ENCODE peak calls at places on chromosomes 1 and 21, in ten cellular contexts. S is lower lobe of right lung, J is Caco-2, Z is fibroblast of mammary gland, G is heart right ventricle, X is GM12878, O is astrocyte of the spinal cord, Y is osteocyte, K is fibroblast of the aortic adventitia, W is cardiac fibroblast. U is an unnamed sample.

GRCh38 chr21:38902608-38903445 is 97.1 kb downstream of the ETS2 start:
- DNase-seq in S (no peak), J (no peak), Z (no peak), G (no peak), X (no peak), O (no peak), Y (no peak), K (peak), W (no peak), U (no peak)

GRCh38 chr1:155978973-155979429 is 654 bp upstream of the ARHGEF2 start:
- DNase-seq in S (no peak), J (peak), Z (peak), G (no peak), X (no peak), O (no peak), Y (no peak), K (peak), W (peak), U (peak)

GRCh38 chr1:207751790-207752455 is at the start of gene CD46:
- DNase-seq in S (peak), J (peak), Z (peak), G (peak), X (peak), O (peak), Y (peak), K (peak), W (peak), U (peak)

GRCh38 chr1:46653405-46653853 is 14.7 kb downstream of the ATPAF1 start:
- DNase-seq in S (no peak), J (no peak), Z (peak), G (no peak), X (no peak), O (peak), Y (no peak), K (peak), W (peak), U (no peak)

GRCh38 chr1:92484472-92485373 is 2.0 kb downstream of the GFI1 start:
- DNase-seq in S (peak), J (peak), Z (no peak), G (no peak), X (no peak), O (no peak), Y (no peak), K (peak), W (peak), U (peak)

GRCh38 chr1:167878372-167879160 is 35.4 kb downstream of the ADCY10 start:
- DNase-seq in S (no peak), J (no peak), Z (no peak), G (no peak), X (no peak), O (no peak), Y (no peak), K (no peak), W (no peak), U (no peak)

GRCh38 chr1:38117444-38117887 is 70.9 kb upstream of the POU3F1 start:
- DNase-seq in S (no peak), J (no peak), Z (no peak), G (no peak), X (no peak), O (no peak), Y (no peak), K (no peak), W (no peak), U (no peak)

GRCh38 chr1:184595609-184596008 is 159.0 kb downstream of the EDEM3 start:
- DNase-seq in S (no peak), J (no peak), Z (peak), G (no peak), X (no peak), O (peak), Y (no peak), K (peak), W (peak), U (no peak)

GRCh38 chr1:53158900-53159299 is 16.5 kb upstream of the SLC1A7 start:
- DNase-seq in S (no peak), J (no peak), Z (no peak), G (no peak), X (no peak), O (no peak), Y (no peak), K (no peak), W (no peak), U (no peak)

GRCh38 chr1:195188821-195189220 is 1419.4 kb downstream of the KCNT2 start:
- DNase-seq in S (no peak), J (no peak), Z (no peak), G (no peak), X (no peak), O (peak), Y (no peak), K (no peak), W (no peak), U (no peak)

GRCh38 chr1:172940170-172940855 is 110.4 kb downstream of the TNFSF18 start:
- DNase-seq in S (no peak), J (no peak), Z (no peak), G (no peak), X (no peak), O (peak), Y (no peak), K (peak), W (peak), U (no peak)

GRCh38 chr1:239819075-239819474 is 272.6 kb upstream of the FMN2 start:
- DNase-seq in S (no peak), J (no peak), Z (no peak), G (no peak), X (no peak), O (no peak), Y (no peak), K (no peak), W (no peak), U (no peak)

GRCh38 chr21:34979383-34979782 is 69.7 kb downstream of the RUNX1 start:
- DNase-seq in S (no peak), J (no peak), Z (no peak), G (no peak), X (no peak), O (no peak), Y (no peak), K (no peak), W (no peak), U (no peak)

GRCh38 chr1:65704318-65704717 is 88.4 kb upstream of the PDE4B start:
- DNase-seq in S (no peak), J (no peak), Z (no peak), G (no peak), X (no peak), O (no peak), Y (no peak), K (no peak), W (no peak), U (no peak)

GRCh38 chr1:234928642-234929041 is 200.0 kb downstream of the TOMM20 start:
- DNase-seq in S (no peak), J (no peak), Z (no peak), G (no peak), X (no peak), O (no peak), Y (no peak), K (no peak), W (no peak), U (no peak)

GRCh38 chr1:22653741-22654140 is 705 bp downstream of the C1QB start:
- DNase-seq in S (no peak), J (no peak), Z (no peak), G (no peak), X (no peak), O (no peak), Y (no peak), K (no peak), W (no peak), U (no peak)

GRCh38 chr1:22652881-22653316 is at the start of gene C1QB:
- DNase-seq in S (peak), J (no peak), Z (no peak), G (peak), X (no peak), O (no peak), Y (no peak), K (no peak), W (no peak), U (no peak)

GRCh38 chr1:22652457-22652856 is 579 bp upstream of the C1QB start:
- DNase-seq in S (no peak), J (no peak), Z (no peak), G (no peak), X (no peak), O (no peak), Y (no peak), K (no peak), W (no peak), U (no peak)

GRCh38 chr1:22646359-22646758 is 2.9 kb downstream of the C1QC start:
- DNase-seq in S (no peak), J (no peak), Z (no peak), G (no peak), X (no peak), O (no peak), Y (no peak), K (no peak), W (peak), U (no peak)

GRCh38 chr1:22650089-22650693 is 2.8 kb upstream of the C1QB start:
- DNase-seq in S (no peak), J (no peak), Z (no peak), G (no peak), X (no peak), O (no peak), Y (no peak), K (no peak), W (no peak), U (no peak)
- TF ChIP-seq CTCF in S (no peak), J (no peak), Z (no peak), G (no peak), X (no peak), O (no peak), Y (no peak), K (no peak), W (no peak), U (no peak)

GRCh38 chr1:13804240-13804633 is 104.2 kb downstream of the PRDM2 start:
- DNase-seq in S (no peak), J (no peak), Z (no peak), G (no peak), X (no peak), O (no peak), Y (no peak), K (no peak), W (no peak), U (no peak)
- TF ChIP-seq CTCF in S (no peak), J (no peak), Z (no peak), G (no peak), X (no peak), O (no peak), Y (no peak), K (no peak), W (no peak), U (no peak)

GRCh38 chr1:21572735-21573277 is 63.6 kb downstream of the ALPL start:
- DNase-seq in S (no peak), J (no peak), Z (no peak), G (no peak), X (no peak), O (no peak), Y (no peak), K (no peak), W (no peak), U (no peak)

GRCh38 chr1:21575351-21575942 is 66.2 kb downstream of the ALPL start:
- DNase-seq in S (no peak), J (no peak), Z (no peak), G (no peak), X (no peak), O (no peak), Y (no peak), K (no peak), W (no peak), U (no peak)

GRCh38 chr1:21574464-21575151 is 65.4 kb downstream of the ALPL start:
- DNase-seq in S (peak), J (no peak), Z (peak), G (peak), X (no peak), O (peak), Y (no peak), K (peak), W (peak), U (no peak)

GRCh38 chr1:21573475-21573874 is 64.3 kb downstream of the ALPL start:
- DNase-seq in S (no peak), J (no peak), Z (no peak), G (no peak), X (no peak), O (no peak), Y (no peak), K (no peak), W (no peak), U (no peak)

GRCh38 chr1:21573971-21574458 is 64.8 kb downstream of the ALPL start:
- DNase-seq in S (peak), J (peak), Z (peak), G (peak), X (no peak), O (peak), Y (no peak), K (peak), W (peak), U (no peak)
- TF ChIP-seq CTCF in S (peak), J (peak), Z (peak), G (peak), X (peak), O (peak), Y (peak), K (peak), W (peak), U (no peak)

GRCh38 chr21:29024474-29025327 is at the start of gene USP16:
- DNase-seq in S (peak), J (peak), Z (peak), G (peak), X (peak), O (peak), Y (peak), K (peak), W (peak), U (peak)
- TF ChIP-seq CTCF in S (peak), J (no peak), Z (peak), G (peak), X (no peak), O (peak), Y (peak), K (peak), W (no peak), U (no peak)

U was measured in GM20000.